ENCODE peak calls at places on chromosome 17, in ten cellular contexts. B is GF-D8; D is left colon; T is activated CD4-positive, alpha-beta T cell treated with anti-CD3 and anti-CD28 coated beads, Interleukin-2, amount 10 ng/mL, durations not matched to agents 7 days and 5 days; X is stimulated activated CD8-positive, alpha-beta memory T cell treated with anti-CD3 and anti-CD28 coated beads, Interleukin-4, amount 100 ng/mL, for 48 hours; K is HFFc6; Z is AG04450; E is RPMI7951; Y is COLO829; I is neural crest cell. L is an unnamed sample.

GRCh38 chr17:68576811-68577551 is 24.2 kb downstream of the FAM20A start:
- DNase-seq in B (no peak), D (no peak), T (no peak), X (no peak), K (peak), Z (peak), E (peak), Y (no peak), I (no peak), L (no peak)

GRCh38 chr17:75064040-75064439 is 17.0 kb downstream of the KCTD2 start:
- DNase-seq in B (no peak), D (no peak), T (no peak), X (no peak), K (no peak), Z (no peak), E (no peak), Y (no peak), I (no peak), L (no peak)

GRCh38 chr17:79664925-79665738 is 54.3 kb upstream of the RBFOX3 start:
- DNase-seq in B (no peak), D (peak), T (no peak), X (peak), K (no peak), Z (no peak), E (no peak), Y (no peak), I (no peak), L (no peak)

GRCh38 chr17:8221663-8222379 is 11.4 kb upstream of the AURKB start:
- DNase-seq in B (peak), D (peak), T (peak), X (peak), K (peak), Z (peak), E (peak), Y (peak), I (peak), L (peak)

GRCh38 chr17:70329751-70330150 is 160.4 kb downstream of the KCNJ2 start:
- DNase-seq in B (no peak), D (no peak), T (no peak), X (no peak), K (no peak), Z (no peak), E (no peak), Y (no peak), I (no peak), L (no peak)

GRCh38 chr17:31251075-31251474 is 46.0 kb downstream of the OMG start:
- DNase-seq in B (no peak), D (no peak), T (no peak), X (no peak), K (no peak), Z (no peak), E (peak), Y (no peak), I (no peak), L (no peak)

GRCh38 chr17:60526726-60527125 is 684 bp upstream of the APPBP2 start:
- DNase-seq in B (no peak), D (no peak), T (no peak), X (no peak), K (no peak), Z (no peak), E (peak), Y (no peak), I (no peak), L (no peak)

GRCh38 chr17:10683853-10684252 is 13.5 kb downstream of the SCO1 start:
- DNase-seq in B (no peak), D (no peak), T (no peak), X (no peak), K (peak), Z (no peak), E (peak), Y (no peak), I (no peak), L (no peak)

GRCh38 chr17:51398647-51399046 is 138.3 kb downstream of the UTP18 start:
- DNase-seq in B (no peak), D (no peak), T (no peak), X (no peak), K (no peak), Z (no peak), E (no peak), Y (no peak), I (no peak), L (no peak)

GRCh38 chr17:48541574-48542113 is 3.3 kb downstream of the HOXB2 start:
- DNase-seq in B (no peak), D (no peak), T (no peak), X (peak), K (no peak), Z (no peak), E (peak), Y (no peak), I (no peak), L (peak)

GRCh38 chr17:77869665-77870132 is 88.8 kb upstream of the TNRC6C start:
- DNase-seq in B (no peak), D (peak), T (no peak), X (no peak), K (no peak), Z (no peak), E (no peak), Y (no peak), I (no peak), L (no peak)

GRCh38 chr17:58232707-58233156 is 5.7 kb upstream of the LPO start:
- DNase-seq in B (peak), D (no peak), T (no peak), X (peak), K (peak), Z (peak), E (peak), Y (no peak), I (no peak), L (no peak)

GRCh38 chr17:40542562-40543411 is 22.5 kb downstream of the CCR7 start:
- DNase-seq in B (no peak), D (no peak), T (no peak), X (peak), K (peak), Z (peak), E (peak), Y (no peak), I (no peak), L (peak)

GRCh38 chr17:81483085-81483861 is 29.3 kb downstream of the ACTG1 start:
- DNase-seq in B (peak), D (peak), T (no peak), X (peak), K (no peak), Z (no peak), E (no peak), Y (no peak), I (peak), L (peak)

GRCh38 chr17:57735707-57736106 is 9.4 kb downstream of the CCDC182 start:
- DNase-seq in B (no peak), D (no peak), T (no peak), X (no peak), K (no peak), Z (no peak), E (no peak), Y (no peak), I (no peak), L (no peak)

GRCh38 chr17:48600244-48601098 is 4.3 kb downstream of the HOXB6 start:
- DNase-seq in B (no peak), D (no peak), T (no peak), X (no peak), K (no peak), Z (no peak), E (no peak), Y (no peak), I (no peak), L (no peak)

GRCh38 chr17:4507361-4508111 is 8.9 kb downstream of the SPNS2 start:
- DNase-seq in B (no peak), D (no peak), T (no peak), X (no peak), K (no peak), Z (no peak), E (no peak), Y (no peak), I (no peak), L (no peak)

GRCh38 chr17:18319604-18320256 is 4.6 kb downstream of the SMCR8 start:
- DNase-seq in B (no peak), D (peak), T (peak), X (no peak), K (peak), Z (peak), E (peak), Y (peak), I (peak), L (no peak)

GRCh38 chr17:15291674-15292361 is 26.7 kb upstream of the PMP22 start:
- DNase-seq in B (no peak), D (no peak), T (no peak), X (no peak), K (no peak), Z (no peak), E (peak), Y (no peak), I (no peak), L (no peak)

GRCh38 chr17:74454197-74455024 is 12.0 kb upstream of the CD300A start:
- DNase-seq in B (peak), D (peak), T (no peak), X (peak), K (no peak), Z (peak), E (peak), Y (peak), I (peak), L (peak)

L was measured in activated CD8-positive, alpha-beta memory T cell treated with anti-CD3 and anti-CD28 coated beads for 24 hours.